ENCODE peak calls at places on chromosome X, in nine cellular contexts. One of them, this sample, is unnamed.

GRCh38 chrX:139881572-139881971 is 51.3 kb downstream of the ATP11C start:
- DNase-seq in CD8-positive, alpha-beta T cell: no peak
- DNase-seq in psoas muscle: no peak
- DNase-seq in mesendoderm: no peak
- DNase-seq in AG04450: no peak
- DNase-seq in LNCaP clone FGC: no peak
- DNase-seq in cardiac muscle cell: no peak
- DNase-seq in neuronal stem cell: no peak
- DNase-seq in GM06990: no peak
- DNase-seq in this sample: no peak

GRCh38 chrX:110665636-110666035 is 130.0 kb downstream of the CHRDL1 start:
- DNase-seq in GM06990: no peak
- DNase-seq in LNCaP clone FGC: no peak
- DNase-seq in AG04450: no peak
- DNase-seq in CD8-positive, alpha-beta T cell: no peak
- DNase-seq in neuronal stem cell: no peak
- DNase-seq in psoas muscle: no peak
- DNase-seq in mesendoderm: peak; percentile 52
- DNase-seq in cardiac muscle cell: peak; percentile 68
- DNase-seq in this sample: peak; percentile 19

GRCh38 chrX:1316527-1316926 is 20.1 kb upstream of the IL3RA start:
- DNase-seq in CD8-positive, alpha-beta T cell: no peak
- DNase-seq in mesendoderm: no peak
- DNase-seq in LNCaP clone FGC: no peak
- DNase-seq in neuronal stem cell: no peak
- DNase-seq in AG04450: no peak
- DNase-seq in GM06990: no peak
- DNase-seq in cardiac muscle cell: no peak
- DNase-seq in psoas muscle: peak; percentile 75
- DNase-seq in this sample: peak; percentile 53

GRCh38 chrX:40368611-40369061 is 212.1 kb upstream of the ATP6AP2 start:
- DNase-seq in mesendoderm: peak; percentile 5
- DNase-seq in cardiac muscle cell: no peak
- DNase-seq in GM06990: no peak
- DNase-seq in CD8-positive, alpha-beta T cell: no peak
- DNase-seq in AG04450: no peak
- DNase-seq in LNCaP clone FGC: no peak
- DNase-seq in neuronal stem cell: no peak
- DNase-seq in psoas muscle: no peak
- DNase-seq in this sample: no peak

GRCh38 chrX:17633546-17633945 is 103.7 kb upstream of the SCML1 start:
- DNase-seq in cardiac muscle cell: no peak
- DNase-seq in LNCaP clone FGC: no peak
- DNase-seq in neuronal stem cell: no peak
- DNase-seq in mesendoderm: no peak
- DNase-seq in GM06990: no peak
- DNase-seq in AG04450: no peak
- DNase-seq in psoas muscle: no peak
- DNase-seq in CD8-positive, alpha-beta T cell: no peak
- DNase-seq in this sample: no peak

GRCh38 chrX:116378961-116379360 is 57.4 kb upstream of the SLC6A14 start:
- DNase-seq in AG04450: no peak
- DNase-seq in CD8-positive, alpha-beta T cell: no peak
- DNase-seq in GM06990: no peak
- DNase-seq in psoas muscle: no peak
- DNase-seq in LNCaP clone FGC: no peak
- DNase-seq in cardiac muscle cell: no peak
- DNase-seq in neuronal stem cell: no peak
- DNase-seq in mesendoderm: no peak
- DNase-seq in this sample: no peak

GRCh38 chrX:64204701-64205440 is 637 bp downstream of the AMER1 start:
- DNase-seq in GM06990: peak; percentile 51
- DNase-seq in mesendoderm: peak; percentile 52
- DNase-seq in neuronal stem cell: no peak
- DNase-seq in AG04450: no peak
- DNase-seq in cardiac muscle cell: peak; percentile 34
- DNase-seq in CD8-positive, alpha-beta T cell: no peak
- DNase-seq in LNCaP clone FGC: no peak
- DNase-seq in psoas muscle: peak; percentile 63
- DNase-seq in this sample: peak; percentile 66

GRCh38 chrX:139932077-139932900 is 564 bp downstream of the ATP11C start:
- DNase-seq in GM06990: peak; percentile 61
- DNase-seq in AG04450: no peak
- DNase-seq in psoas muscle: peak; percentile 72
- DNase-seq in cardiac muscle cell: peak; percentile 61
- DNase-seq in CD8-positive, alpha-beta T cell: peak; percentile 9
- DNase-seq in mesendoderm: no peak
- DNase-seq in LNCaP clone FGC: no peak
- DNase-seq in neuronal stem cell: no peak
- DNase-seq in this sample: peak; percentile 50

GRCh38 chrX:68694429-68695205 is 47.2 kb downstream of the STARD8 start:
- DNase-seq in psoas muscle: no peak
- DNase-seq in AG04450: no peak
- DNase-seq in neuronal stem cell: no peak
- DNase-seq in cardiac muscle cell: no peak
- DNase-seq in LNCaP clone FGC: no peak
- DNase-seq in CD8-positive, alpha-beta T cell: no peak
- DNase-seq in GM06990: no peak
- DNase-seq in mesendoderm: no peak
- DNase-seq in this sample: no peak

GRCh38 chrX:81414630-81415029 is 212.7 kb downstream of the SH3BGRL start:
- DNase-seq in AG04450: no peak
- DNase-seq in CD8-positive, alpha-beta T cell: no peak
- DNase-seq in mesendoderm: peak; percentile 0
- DNase-seq in GM06990: no peak
- DNase-seq in cardiac muscle cell: no peak
- DNase-seq in psoas muscle: no peak
- DNase-seq in neuronal stem cell: no peak
- DNase-seq in LNCaP clone FGC: no peak
- DNase-seq in this sample: no peak

GRCh38 chrX:119015407-119016242 is 41.2 kb downstream of the LONRF3 start:
- DNase-seq in mesendoderm: peak; percentile 15
- DNase-seq in psoas muscle: peak; percentile 76
- DNase-seq in CD8-positive, alpha-beta T cell: no peak
- DNase-seq in AG04450: peak; percentile 41
- DNase-seq in GM06990: peak; percentile 51
- DNase-seq in LNCaP clone FGC: no peak
- DNase-seq in neuronal stem cell: no peak
- DNase-seq in cardiac muscle cell: no peak
- DNase-seq in this sample: peak; percentile 79

GRCh38 chrX:148573119-148573518 is 72.7 kb downstream of the AFF2 start:
- DNase-seq in GM06990: no peak
- DNase-seq in LNCaP clone FGC: no peak
- DNase-seq in psoas muscle: no peak
- DNase-seq in AG04450: no peak
- DNase-seq in neuronal stem cell: no peak
- DNase-seq in mesendoderm: peak; percentile 60
- DNase-seq in cardiac muscle cell: peak; percentile 5
- DNase-seq in CD8-positive, alpha-beta T cell: no peak
- DNase-seq in this sample: no peak

GRCh38 chrX:123199338-123199737 is 15.3 kb downstream of the GRIA3 start:
- DNase-seq in neuronal stem cell: no peak
- DNase-seq in mesendoderm: no peak
- DNase-seq in cardiac muscle cell: no peak
- DNase-seq in psoas muscle: no peak
- DNase-seq in GM06990: no peak
- DNase-seq in AG04450: no peak
- DNase-seq in CD8-positive, alpha-beta T cell: no peak
- DNase-seq in LNCaP clone FGC: no peak
- DNase-seq in this sample: no peak

DNA sequence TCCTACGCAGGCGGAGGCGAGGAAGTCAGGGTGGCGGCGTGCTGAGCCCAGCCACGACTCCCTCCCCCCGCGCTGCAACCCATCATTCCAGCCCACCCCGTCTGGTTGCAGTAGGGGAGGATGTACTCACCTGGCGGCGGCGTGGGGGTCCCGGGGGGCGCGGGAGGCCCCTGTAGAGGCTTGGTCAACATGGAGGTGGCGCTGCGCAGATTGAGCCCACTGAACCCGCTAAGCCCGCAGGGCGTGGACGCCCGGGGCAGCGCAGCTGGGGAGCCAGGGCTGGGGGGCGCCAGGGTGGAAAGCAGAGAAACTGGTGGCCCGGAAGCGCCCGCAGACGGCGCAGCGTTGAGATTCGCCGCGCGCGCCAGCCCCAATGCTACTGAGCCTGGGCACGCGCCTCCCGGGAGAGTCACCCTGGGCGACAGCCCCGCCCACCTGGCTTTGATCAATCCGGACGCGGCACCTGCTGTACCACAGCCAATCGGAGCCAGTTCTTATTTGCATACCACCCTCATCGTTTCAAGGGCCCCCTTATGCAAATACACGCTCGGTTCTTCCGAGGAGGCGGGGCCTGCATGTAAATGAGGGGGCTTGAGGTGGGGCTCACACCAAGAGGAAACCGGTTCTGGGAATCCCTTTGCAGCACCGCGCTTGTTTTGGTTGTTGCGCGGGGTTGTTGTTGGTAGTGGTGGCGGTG is at the start of gene PIM2:
- DNase-seq in CD8-positive, alpha-beta T cell: peak; percentile 78
- DNase-seq in cardiac muscle cell: peak; percentile 99
- DNase-seq in AG04450: no peak
- DNase-seq in neuronal stem cell: peak; percentile 87
- DNase-seq in mesendoderm: peak; percentile 99
- DNase-seq in GM06990: peak; percentile 92
- DNase-seq in LNCaP clone FGC: peak; percentile 89
- DNase-seq in psoas muscle: peak; percentile 93
- DNase-seq in this sample: peak; percentile 95
- H3K4me3 ChIP-seq in CD8-positive, alpha-beta T cell: peak within 1 kb of the TSS; percentile 92
- H3K4me3 ChIP-seq in cardiac muscle cell: peak within 1 kb of the TSS; percentile 70
- H3K4me3 ChIP-seq in AG04450: peak within 1 kb of the TSS; percentile 60
- H3K4me3 ChIP-seq in neuronal stem cell: peak within 1 kb of the TSS; percentile 57
- H3K4me3 ChIP-seq in mesendoderm: peak within 1 kb of the TSS; percentile 74
- H3K4me3 ChIP-seq in GM06990: peak within 1 kb of the TSS; percentile 67
- H3K4me3 ChIP-seq in LNCaP clone FGC: peak within 1 kb of the TSS; percentile 78
- H3K4me3 ChIP-seq in psoas muscle: peak within 1 kb of the TSS; percentile 62
- H3K4me3 ChIP-seq in this sample: no peak within 1 kb of the TSS

GRCh38 chrX:131789664-131790063 is 233.4 kb upstream of the STK26 start:
- DNase-seq in AG04450: no peak
- DNase-seq in mesendoderm: no peak
- DNase-seq in psoas muscle: no peak
- DNase-seq in cardiac muscle cell: no peak
- DNase-seq in LNCaP clone FGC: no peak
- DNase-seq in CD8-positive, alpha-beta T cell: no peak
- DNase-seq in GM06990: peak; percentile 30
- DNase-seq in neuronal stem cell: no peak
- DNase-seq in this sample: no peak

GRCh38 chrX:131779313-131779712 is 235.4 kb downstream of the OR13H1 start:
- DNase-seq in AG04450: no peak
- DNase-seq in mesendoderm: no peak
- DNase-seq in CD8-positive, alpha-beta T cell: no peak
- DNase-seq in psoas muscle: no peak
- DNase-seq in LNCaP clone FGC: no peak
- DNase-seq in cardiac muscle cell: no peak
- DNase-seq in neuronal stem cell: no peak
- DNase-seq in GM06990: no peak
- DNase-seq in this sample: no peak

GRCh38 chrX:131778269-131779218 is 234.7 kb downstream of the OR13H1 start:
- DNase-seq in neuronal stem cell: no peak
- DNase-seq in psoas muscle: peak; percentile 69
- DNase-seq in LNCaP clone FGC: no peak
- DNase-seq in AG04450: no peak
- DNase-seq in CD8-positive, alpha-beta T cell: no peak
- DNase-seq in cardiac muscle cell: no peak
- DNase-seq in GM06990: peak; percentile 56
- DNase-seq in mesendoderm: peak; percentile 1
- DNase-seq in this sample: peak; percentile 87

GRCh38 chrX:131783555-131784338 is 239.4 kb upstream of the STK26 start:
- DNase-seq in cardiac muscle cell: no peak
- DNase-seq in neuronal stem cell: no peak
- DNase-seq in psoas muscle: peak; percentile 63
- DNase-seq in CD8-positive, alpha-beta T cell: no peak
- DNase-seq in GM06990: peak; percentile 48
- DNase-seq in mesendoderm: no peak
- DNase-seq in LNCaP clone FGC: peak; percentile 81
- DNase-seq in AG04450: no peak
- DNase-seq in this sample: peak; percentile 86
- H3K4me3 ChIP-seq in cardiac muscle cell: no peak overlapping the region
- H3K4me3 ChIP-seq in neuronal stem cell: peak overlapping the region; percentile 39
- H3K4me3 ChIP-seq in psoas muscle: peak overlapping the region; percentile 61
- H3K4me3 ChIP-seq in CD8-positive, alpha-beta T cell: no peak overlapping the region
- H3K4me3 ChIP-seq in GM06990: peak overlapping the region; percentile 24
- H3K4me3 ChIP-seq in mesendoderm: no peak overlapping the region
- H3K4me3 ChIP-seq in LNCaP clone FGC: no peak overlapping the region
- H3K4me3 ChIP-seq in AG04450: no peak overlapping the region
- H3K4me3 ChIP-seq in this sample: no peak overlapping the region

DNA sequence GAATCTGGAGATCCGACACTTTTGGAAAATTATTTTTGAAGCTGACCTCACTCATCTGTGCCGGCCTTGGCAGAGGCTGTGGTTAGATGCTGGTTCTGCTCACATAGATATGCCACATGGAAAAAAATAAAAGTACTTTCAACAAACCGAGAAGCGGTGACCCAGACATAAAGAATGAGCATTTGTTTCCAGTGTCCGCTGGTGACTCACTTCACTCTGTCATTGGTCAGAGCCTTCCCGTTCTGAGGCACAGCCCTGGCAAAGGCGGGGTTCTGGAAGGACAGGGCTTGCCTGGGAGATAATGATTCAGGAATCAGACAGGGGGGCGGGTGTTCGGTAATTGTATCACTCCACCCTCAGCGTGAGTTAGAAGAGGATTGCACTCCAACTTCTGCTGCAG is 172.4 kb upstream of the MXRA5 start:
- DNase-seq in AG04450: peak; percentile 78
- DNase-seq in psoas muscle: peak; percentile 53
- DNase-seq in LNCaP clone FGC: no peak
- DNase-seq in cardiac muscle cell: no peak
- DNase-seq in neuronal stem cell: no peak
- DNase-seq in mesendoderm: peak; percentile 11
- DNase-seq in CD8-positive, alpha-beta T cell: no peak
- DNase-seq in GM06990: no peak
- DNase-seq in this sample: peak; percentile 82
- H3K4me3 ChIP-seq in AG04450: no peak overlapping the region
- H3K4me3 ChIP-seq in psoas muscle: no peak overlapping the region
- H3K4me3 ChIP-seq in LNCaP clone FGC: no peak overlapping the region
- H3K4me3 ChIP-seq in cardiac muscle cell: no peak overlapping the region
- H3K4me3 ChIP-seq in neuronal stem cell: no peak overlapping the region
- H3K4me3 ChIP-seq in mesendoderm: no peak overlapping the region
- H3K4me3 ChIP-seq in CD8-positive, alpha-beta T cell: no peak overlapping the region
- H3K4me3 ChIP-seq in GM06990: no peak overlapping the region
- H3K4me3 ChIP-seq in this sample: no peak overlapping the region

GRCh38 chrX:73943900-73944581 is 359.9 kb upstream of the ZCCHC13 start:
- DNase-seq in neuronal stem cell: peak; percentile 59
- DNase-seq in LNCaP clone FGC: peak; percentile 56
- DNase-seq in AG04450: peak; percentile 65
- DNase-seq in GM06990: peak; percentile 92
- DNase-seq in cardiac muscle cell: peak; percentile 96
- DNase-seq in mesendoderm: peak; percentile 91
- DNase-seq in CD8-positive, alpha-beta T cell: peak; percentile 68
- DNase-seq in psoas muscle: peak; percentile 94
- DNase-seq in this sample: peak; percentile 92

GRCh38 chrX:73940893-73941470 is 363.0 kb upstream of the ZCCHC13 start:
- DNase-seq in neuronal stem cell: no peak
- DNase-seq in GM06990: no peak
- DNase-seq in LNCaP clone FGC: no peak
- DNase-seq in mesendoderm: no peak
- DNase-seq in AG04450: no peak
- DNase-seq in cardiac muscle cell: no peak
- DNase-seq in CD8-positive, alpha-beta T cell: no peak
- DNase-seq in psoas muscle: no peak
- DNase-seq in this sample: no peak

GRCh38 chrX:73944582-73944947 is 359.4 kb upstream of the ZCCHC13 start:
- DNase-seq in mesendoderm: peak; percentile 23
- DNase-seq in CD8-positive, alpha-beta T cell: no peak
- DNase-seq in AG04450: no peak
- DNase-seq in cardiac muscle cell: peak; percentile 32
- DNase-seq in neuronal stem cell: no peak
- DNase-seq in LNCaP clone FGC: no peak
- DNase-seq in psoas muscle: no peak
- DNase-seq in GM06990: no peak
- DNase-seq in this sample: no peak

GRCh38 chrX:73943572-73943899 is 360.4 kb upstream of the ZCCHC13 start:
- DNase-seq in AG04450: no peak
- DNase-seq in LNCaP clone FGC: no peak
- DNase-seq in cardiac muscle cell: no peak
- DNase-seq in mesendoderm: no peak
- DNase-seq in neuronal stem cell: no peak
- DNase-seq in psoas muscle: no peak
- DNase-seq in GM06990: peak; percentile 6
- DNase-seq in CD8-positive, alpha-beta T cell: no peak
- DNase-seq in this sample: no peak
- H3K4me3 ChIP-seq in AG04450: peak overlapping the region; percentile 76
- H3K4me3 ChIP-seq in LNCaP clone FGC: peak overlapping the region; percentile 82
- H3K4me3 ChIP-seq in cardiac muscle cell: peak overlapping the region; percentile 66
- H3K4me3 ChIP-seq in mesendoderm: no peak overlapping the region
- H3K4me3 ChIP-seq in neuronal stem cell: peak overlapping the region; percentile 70
- H3K4me3 ChIP-seq in psoas muscle: peak overlapping the region; percentile 96
- H3K4me3 ChIP-seq in GM06990: peak overlapping the region; percentile 99
- H3K4me3 ChIP-seq in CD8-positive, alpha-beta T cell: peak overlapping the region; percentile 98
- H3K4me3 ChIP-seq in this sample: peak overlapping the region; percentile 47